ENCODE peak calls at places on chromosomes 13 and 19, in seven cellular contexts. One of them, this sample, is unnamed.

GRCh38 chr19:13633109-13633508 is 126.8 kb upstream of the CACNA1A start:
- DNase-seq in WTC11: no peak
- DNase-seq in ovary: no peak
- DNase-seq in psoas muscle: no peak
- DNase-seq in heart left ventricle: no peak
- DNase-seq in breast epithelium: no peak
- DNase-seq in sigmoid colon: no peak
- DNase-seq in this sample: no peak

GRCh38 chr13:25232937-25233515 is 54.3 kb downstream of the MTMR6 start:
- DNase-seq in breast epithelium: no peak
- DNase-seq in ovary: no peak
- DNase-seq in sigmoid colon: no peak
- DNase-seq in psoas muscle: no peak
- DNase-seq in heart left ventricle: no peak
- DNase-seq in WTC11: no peak
- DNase-seq in this sample: peak

GRCh38 chr13:20673711-20674110 is 29.8 kb upstream of the IL17D start:
- DNase-seq in sigmoid colon: no peak
- DNase-seq in psoas muscle: no peak
- DNase-seq in ovary: no peak
- DNase-seq in WTC11: no peak
- DNase-seq in breast epithelium: no peak
- DNase-seq in heart left ventricle: no peak
- DNase-seq in this sample: no peak

GRCh38 chr19:17075860-17076538 is 422 bp downstream of the MYO9B start:
- DNase-seq in WTC11: no peak
- DNase-seq in heart left ventricle: peak
- DNase-seq in psoas muscle: peak
- DNase-seq in breast epithelium: no peak
- DNase-seq in ovary: peak
- DNase-seq in sigmoid colon: peak
- DNase-seq in this sample: peak

GRCh38 chr13:93690139-93690538 is 463.5 kb downstream of the GPC6 start:
- DNase-seq in heart left ventricle: no peak
- DNase-seq in ovary: no peak
- DNase-seq in psoas muscle: no peak
- DNase-seq in sigmoid colon: no peak
- DNase-seq in WTC11: no peak
- DNase-seq in breast epithelium: no peak
- DNase-seq in this sample: no peak

GRCh38 chr13:21596722-21597121 is 7.2 kb downstream of the MICU2 start:
- DNase-seq in sigmoid colon: no peak
- DNase-seq in ovary: no peak
- DNase-seq in heart left ventricle: no peak
- DNase-seq in psoas muscle: no peak
- DNase-seq in breast epithelium: no peak
- DNase-seq in WTC11: no peak
- DNase-seq in this sample: no peak

GRCh38 chr19:54462713-54463530 is 656 bp downstream of the LENG9 start:
- DNase-seq in breast epithelium: no peak
- DNase-seq in WTC11: peak
- DNase-seq in psoas muscle: peak
- DNase-seq in ovary: peak
- DNase-seq in sigmoid colon: peak
- DNase-seq in heart left ventricle: peak
- DNase-seq in this sample: peak

GRCh38 chr13:97366172-97366688 is 67.7 kb upstream of the RAP2A start:
- DNase-seq in ovary: no peak
- DNase-seq in sigmoid colon: no peak
- DNase-seq in psoas muscle: no peak
- DNase-seq in breast epithelium: no peak
- DNase-seq in heart left ventricle: no peak
- DNase-seq in WTC11: no peak
- DNase-seq in this sample: no peak

GRCh38 chr13:25652764-25653163 is 281.0 kb downstream of the ATP8A2 start:
- DNase-seq in psoas muscle: no peak
- DNase-seq in WTC11: no peak
- DNase-seq in sigmoid colon: no peak
- DNase-seq in heart left ventricle: no peak
- DNase-seq in breast epithelium: no peak
- DNase-seq in ovary: no peak
- DNase-seq in this sample: no peak

GRCh38 chr13:109381546-109382180 is 404.7 kb downstream of the IRS2 start:
- DNase-seq in sigmoid colon: no peak
- DNase-seq in WTC11: no peak
- DNase-seq in ovary: no peak
- DNase-seq in psoas muscle: no peak
- DNase-seq in breast epithelium: no peak
- DNase-seq in heart left ventricle: no peak
- DNase-seq in this sample: no peak

GRCh38 chr13:43878897-43879322 is 630 bp downstream of the CCDC122 start:
- DNase-seq in sigmoid colon: peak
- DNase-seq in heart left ventricle: peak
- DNase-seq in WTC11: no peak
- DNase-seq in ovary: peak
- DNase-seq in psoas muscle: peak
- DNase-seq in breast epithelium: peak
- DNase-seq in this sample: peak

GRCh38 chr19:33412617-33413425 is 39.3 kb downstream of the CEBPG start:
- DNase-seq in heart left ventricle: no peak
- DNase-seq in ovary: no peak
- DNase-seq in psoas muscle: no peak
- DNase-seq in breast epithelium: no peak
- DNase-seq in WTC11: no peak
- DNase-seq in sigmoid colon: no peak
- DNase-seq in this sample: no peak

DNA sequence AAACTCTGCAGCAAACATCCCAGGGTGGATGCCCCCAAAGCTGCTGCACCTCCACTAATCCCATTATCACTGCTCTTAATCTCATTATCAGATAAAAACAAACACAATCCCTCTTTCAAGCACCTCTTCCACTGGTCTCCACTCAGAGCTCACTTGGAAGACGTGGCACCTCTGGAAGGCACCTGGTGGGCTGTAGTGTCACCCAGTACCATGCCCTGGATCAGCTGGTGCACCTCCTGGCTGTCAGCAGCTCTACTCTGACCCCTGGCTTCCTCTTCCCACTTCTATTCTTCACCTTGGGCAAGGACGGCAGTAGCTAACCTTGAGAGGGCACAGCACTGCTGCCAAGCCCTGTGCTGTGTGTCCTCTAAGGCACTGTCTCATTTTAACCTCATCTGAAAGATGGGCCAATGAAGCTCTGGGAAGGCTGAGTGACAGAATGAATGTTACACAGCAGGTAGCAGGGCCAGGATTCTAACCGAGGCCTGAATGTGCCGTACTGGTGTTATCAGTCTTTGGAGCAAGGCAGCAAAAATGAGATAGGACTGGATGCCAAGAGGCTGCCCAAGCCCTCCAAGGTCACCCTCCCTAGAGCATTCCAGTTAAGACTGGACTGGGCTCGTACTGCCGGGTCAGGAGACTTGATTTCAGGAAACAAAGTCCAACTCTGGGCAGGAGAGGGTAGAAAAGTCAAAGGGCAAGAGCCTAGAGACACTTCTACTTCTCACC is 7.4 kb downstream of the BRD4 start:
- DNase-seq in sigmoid colon: no peak
- DNase-seq in ovary: no peak
- DNase-seq in heart left ventricle: peak
- DNase-seq in psoas muscle: no peak
- DNase-seq in breast epithelium: no peak
- DNase-seq in WTC11: no peak
- DNase-seq in this sample: no peak
- TF ChIP-seq CTCF in sigmoid colon: no peak
- TF ChIP-seq CTCF in ovary: no peak
- TF ChIP-seq CTCF in heart left ventricle: no peak
- TF ChIP-seq CTCF in psoas muscle: no peak
- TF ChIP-seq CTCF in breast epithelium: no peak
- TF ChIP-seq CTCF in WTC11: no peak
- TF ChIP-seq CTCF in this sample: no peak

GRCh38 chr19:51136891-51137551 is 5.1 kb upstream of the SIGLEC7 start:
- DNase-seq in psoas muscle: no peak
- DNase-seq in heart left ventricle: peak
- DNase-seq in sigmoid colon: peak
- DNase-seq in WTC11: no peak
- DNase-seq in ovary: no peak
- DNase-seq in breast epithelium: no peak
- DNase-seq in this sample: no peak
- TF ChIP-seq CTCF in psoas muscle: no peak
- TF ChIP-seq CTCF in heart left ventricle: no peak
- TF ChIP-seq CTCF in sigmoid colon: no peak
- TF ChIP-seq CTCF in WTC11: no peak
- TF ChIP-seq CTCF in ovary: no peak
- TF ChIP-seq CTCF in breast epithelium: no peak
- TF ChIP-seq CTCF in this sample: no peak

GRCh38 chr13:79480954-79481684 is at the start of gene NDFIP2:
- DNase-seq in heart left ventricle: peak
- DNase-seq in psoas muscle: peak
- DNase-seq in breast epithelium: peak
- DNase-seq in WTC11: peak
- DNase-seq in sigmoid colon: peak
- DNase-seq in ovary: peak
- DNase-seq in this sample: peak
- TF ChIP-seq CTCF in heart left ventricle: no peak
- TF ChIP-seq CTCF in psoas muscle: peak
- TF ChIP-seq CTCF in breast epithelium: no peak
- TF ChIP-seq CTCF in WTC11: no peak
- TF ChIP-seq CTCF in sigmoid colon: no peak
- TF ChIP-seq CTCF in ovary: no peak
- TF ChIP-seq CTCF in this sample: no peak

GRCh38 chr13:19587635-19588300 is 26.4 kb upstream of the TPTE2 start:
- DNase-seq in sigmoid colon: no peak
- DNase-seq in heart left ventricle: no peak
- DNase-seq in breast epithelium: no peak
- DNase-seq in ovary: no peak
- DNase-seq in psoas muscle: no peak
- DNase-seq in WTC11: no peak
- DNase-seq in this sample: peak
- TF ChIP-seq CTCF in sigmoid colon: no peak
- TF ChIP-seq CTCF in heart left ventricle: peak
- TF ChIP-seq CTCF in breast epithelium: peak
- TF ChIP-seq CTCF in ovary: no peak
- TF ChIP-seq CTCF in psoas muscle: peak
- TF ChIP-seq CTCF in WTC11: no peak
- TF ChIP-seq CTCF in this sample: peak

DNA sequence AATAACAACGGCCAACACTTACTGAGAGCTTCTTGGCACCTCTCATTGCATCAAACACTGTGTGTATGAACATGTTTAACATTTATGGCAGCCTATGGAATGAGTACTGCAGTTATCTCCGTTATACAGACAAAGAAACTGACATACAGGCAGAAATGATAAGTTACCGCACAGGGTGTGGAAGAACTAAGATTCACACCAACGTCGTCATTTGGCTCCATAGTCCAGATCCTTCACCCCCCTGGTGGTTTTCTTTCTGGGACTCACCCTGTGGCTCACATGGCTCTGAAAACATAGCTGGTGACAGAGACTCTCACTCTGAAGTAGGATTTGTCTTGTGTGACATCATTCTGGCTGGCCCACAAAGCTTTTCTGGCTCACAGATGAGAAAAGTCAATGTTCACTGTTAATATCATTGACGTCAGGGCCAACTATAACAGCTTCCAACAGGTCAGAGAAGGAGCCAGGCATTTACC is 230.1 kb downstream of the DLEU7 start:
- DNase-seq in heart left ventricle: peak
- DNase-seq in WTC11: no peak
- DNase-seq in sigmoid colon: no peak
- DNase-seq in psoas muscle: no peak
- DNase-seq in breast epithelium: no peak
- DNase-seq in ovary: no peak
- DNase-seq in this sample: no peak
- TF ChIP-seq CTCF in heart left ventricle: no peak
- TF ChIP-seq CTCF in WTC11: no peak
- TF ChIP-seq CTCF in sigmoid colon: no peak
- TF ChIP-seq CTCF in psoas muscle: no peak
- TF ChIP-seq CTCF in breast epithelium: no peak
- TF ChIP-seq CTCF in ovary: no peak
- TF ChIP-seq CTCF in this sample: no peak

DNA sequence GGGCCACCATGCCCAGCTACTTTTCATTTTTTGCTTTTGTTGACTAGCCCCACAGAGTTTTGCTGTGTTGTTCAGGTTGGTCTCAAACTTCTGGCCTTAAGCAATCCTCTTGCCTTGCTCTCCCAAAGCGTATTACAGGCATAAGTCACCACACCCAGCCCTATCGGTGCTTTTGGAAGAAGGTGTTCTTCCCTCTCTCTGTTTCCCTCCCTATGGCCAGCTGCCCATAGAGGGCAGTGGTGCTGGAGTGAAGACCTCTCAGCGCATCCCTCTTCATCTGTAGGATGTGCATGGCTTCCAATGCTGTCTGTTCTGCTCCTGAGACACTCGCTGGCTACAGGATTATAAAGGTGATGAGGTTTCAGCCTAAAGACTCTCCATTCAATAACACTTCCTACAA is 1.3 kb upstream of the CD22 start:
- DNase-seq in psoas muscle: no peak
- DNase-seq in WTC11: peak
- DNase-seq in sigmoid colon: no peak
- DNase-seq in ovary: no peak
- DNase-seq in heart left ventricle: no peak
- DNase-seq in breast epithelium: no peak
- DNase-seq in this sample: no peak
- TF ChIP-seq CTCF in psoas muscle: no peak
- TF ChIP-seq CTCF in WTC11: no peak
- TF ChIP-seq CTCF in sigmoid colon: no peak
- TF ChIP-seq CTCF in ovary: no peak
- TF ChIP-seq CTCF in heart left ventricle: no peak
- TF ChIP-seq CTCF in breast epithelium: no peak
- TF ChIP-seq CTCF in this sample: peak

This sample was measured in GM20000.